ENCODE peak calls at places on chromosomes 3 and 15, in nine cellular contexts. R is DMS153; S is stimulated activated CD4-positive, alpha-beta T cell treated with anti-CD3 and anti-CD28 coated beads, Interleukin-15, amount 100 ng/mL, for 1 hour; C is activated effector memory CD4-positive, alpha-beta T cell treated with Interleukin-2 at 50 U/mL for 16 hours; X is left cardiac atrium; K is M059J; J is A172; G is endothelial cell; L is heart left ventricle. N is an unnamed sample.

GRCh38 chr15:87118424-87118823 is 1038.8 kb downstream of the AGBL1 start:
- DNase-seq in R (no peak), S (no peak), C (no peak), X (peak), K (no peak), J (no peak), G (no peak), L (no peak), N (no peak)

GRCh38 chr3:98765721-98766120 is 2.6 kb downstream of the ST3GAL6 start:
- DNase-seq in R (no peak), S (no peak), C (no peak), X (peak), K (no peak), J (no peak), G (no peak), L (no peak), N (no peak)

GRCh38 chr3:44114142-44114541 is 127.5 kb upstream of the TOPAZ1 start:
- DNase-seq in R (no peak), S (peak), C (no peak), X (peak), K (no peak), J (no peak), G (peak), L (peak), N (no peak)

GRCh38 chr15:90402230-90402629 is 14.2 kb downstream of the IQGAP1 start:
- DNase-seq in R (peak), S (no peak), C (no peak), X (peak), K (peak), J (peak), G (no peak), L (no peak), N (no peak)

GRCh38 chr3:8776406-8776805 is 7.0 kb upstream of the OXTR start:
- DNase-seq in R (no peak), S (no peak), C (no peak), X (no peak), K (peak), J (peak), G (no peak), L (no peak), N (no peak)

GRCh38 chr3:99579246-99579645 is 59.1 kb upstream of the COL8A1 start:
- DNase-seq in R (no peak), S (no peak), C (no peak), X (no peak), K (peak), J (peak), G (no peak), L (no peak), N (no peak)

GRCh38 chr15:26082069-26082832 is 219.1 kb upstream of the ATP10A start:
- DNase-seq in R (peak), S (peak), C (peak), X (peak), K (peak), J (peak), G (peak), L (peak), N (peak)

GRCh38 chr3:171865191-171865865 is 22.2 kb downstream of the TMEM212 start:
- DNase-seq in R (no peak), S (no peak), C (no peak), X (no peak), K (peak), J (no peak), G (no peak), L (no peak), N (no peak)

GRCh38 chr3:187271582-187271981 is 20.0 kb downstream of the MASP1 start:
- DNase-seq in R (no peak), S (no peak), C (no peak), X (no peak), K (no peak), J (no peak), G (no peak), L (no peak), N (no peak)

GRCh38 chr3:64023861-64024223 is 548 bp upstream of the PSMD6 start:
- DNase-seq in R (no peak), S (no peak), C (no peak), X (no peak), K (no peak), J (no peak), G (no peak), L (no peak), N (no peak)

GRCh38 chr3:159922861-159923312 is 65.7 kb upstream of the IL12A start:
- DNase-seq in R (no peak), S (no peak), C (no peak), X (no peak), K (no peak), J (no peak), G (no peak), L (no peak), N (no peak)

GRCh38 chr3:99562138-99562537 is 76.3 kb upstream of the COL8A1 start:
- DNase-seq in R (no peak), S (no peak), C (no peak), X (no peak), K (peak), J (peak), G (peak), L (no peak), N (no peak)

GRCh38 chr15:67266870-67267269 is 12.3 kb downstream of the IQCH start:
- DNase-seq in R (no peak), S (no peak), C (no peak), X (no peak), K (no peak), J (no peak), G (no peak), L (no peak), N (no peak)

GRCh38 chr15:90701880-90702630 is 15.1 kb upstream of the BLM start:
- DNase-seq in R (no peak), S (no peak), C (no peak), X (no peak), K (no peak), J (no peak), G (peak), L (peak), N (no peak)

GRCh38 chr3:60086811-60087210 is 1037.0 kb upstream of the CFAP20DC start:
- DNase-seq in R (no peak), S (no peak), C (no peak), X (no peak), K (peak), J (peak), G (no peak), L (no peak), N (no peak)

GRCh38 chr3:5917932-5918331 is 730.4 kb downstream of the EDEM1 start:
- DNase-seq in R (no peak), S (no peak), C (no peak), X (no peak), K (no peak), J (no peak), G (no peak), L (no peak), N (no peak)

GRCh38 chr15:63381301-63382192 is at the start of gene CA12:
- DNase-seq in R (no peak), S (no peak), C (no peak), X (peak), K (peak), J (no peak), G (peak), L (no peak), N (no peak)

GRCh38 chr15:88187195-88187594 is 69.3 kb downstream of the NTRK3 start:
- DNase-seq in R (no peak), S (no peak), C (no peak), X (peak), K (peak), J (peak), G (no peak), L (no peak), N (no peak)

GRCh38 chr3:102686792-102687191 is 252.0 kb downstream of the ZPLD1 start:
- DNase-seq in R (no peak), S (no peak), C (no peak), X (no peak), K (no peak), J (no peak), G (no peak), L (no peak), N (no peak)

GRCh38 chr3:130627143-130627849 is 110.3 kb downstream of the COL6A6 start:
- DNase-seq in R (no peak), S (no peak), C (no peak), X (no peak), K (no peak), J (no peak), G (no peak), L (no peak), N (no peak)

GRCh38 chr15:34119291-34119690 is 17.4 kb downstream of the PGBD4 start:
- DNase-seq in R (no peak), S (no peak), C (no peak), X (no peak), K (peak), J (peak), G (no peak), L (no peak), N (no peak)

GRCh38 chr3:146968204-146968651 is 363.1 kb upstream of the PLSCR5 start:
- DNase-seq in R (no peak), S (no peak), C (no peak), X (no peak), K (peak), J (peak), G (no peak), L (no peak), N (no peak)

GRCh38 chr3:185658504-185658912 is 72.4 kb downstream of the SENP2 start:
- DNase-seq in R (no peak), S (no peak), C (no peak), X (peak), K (peak), J (peak), G (no peak), L (no peak), N (no peak)

N was measured in stimulated activated CD8-positive, alpha-beta memory T cell treated with anti-CD3 and anti-CD28 coated beads, Interleukin-4, amount 100 ng/mL, for 1 hour.